ENCODE peak calls at places on chromosomes 1 and 21, in six cellular contexts. R is right atrium auricular region; S is A549; I is tibial artery; Y is CD4-positive, alpha-beta T cell; L is uterus. Z is an unnamed sample.

GRCh38 chr1:197671140-197671539 is 104.1 kb downstream of the DENND1B start:
- DNase-seq in R (no peak), S (no peak), I (no peak), Y (no peak), L (no peak), Z (no peak)

GRCh38 chr1:174013864-174014418 is 8.2 kb downstream of the RC3H1 start:
- DNase-seq in R (no peak), S (no peak), I (no peak), Y (no peak), L (no peak), Z (no peak)

GRCh38 chr1:5953386-5953785 is 38.8 kb downstream of the NPHP4 start:
- DNase-seq in R (no peak), S (no peak), I (no peak), Y (no peak), L (no peak), Z (no peak)

GRCh38 chr1:19762175-19762779 is 37.4 kb downstream of the TMCO4 start:
- DNase-seq in R (no peak), S (peak), I (no peak), Y (peak), L (peak), Z (no peak)

GRCh38 chr1:218361298-218362065 is 16.3 kb downstream of the TGFB2 start:
- DNase-seq in R (no peak), S (no peak), I (no peak), Y (no peak), L (no peak), Z (no peak)

GRCh38 chr1:64986903-64987871 is 20.8 kb upstream of the JAK1 start:
- DNase-seq in R (no peak), S (no peak), I (no peak), Y (no peak), L (no peak), Z (no peak)

GRCh38 chr1:55034476-55035133 is 4.7 kb upstream of the PCSK9 start:
- DNase-seq in R (no peak), S (no peak), I (peak), Y (no peak), L (no peak), Z (no peak)

GRCh38 chr1:119784127-119784781 is 15.5 kb upstream of the HMGCS2 start:
- DNase-seq in R (peak), S (no peak), I (peak), Y (no peak), L (peak), Z (peak)

GRCh38 chr1:176949033-176949662 is 215.4 kb downstream of the ASTN1 start:
- DNase-seq in R (no peak), S (peak), I (no peak), Y (no peak), L (no peak), Z (no peak)
- TF ChIP-seq CTCF in R (no peak), S (peak), I (peak), Y (no peak), L (no peak), Z (no peak)

GRCh38 chr1:47725000-47725731 is 272.0 kb downstream of the TRABD2B start:
- DNase-seq in R (no peak), S (peak), I (no peak), Y (no peak), L (no peak), Z (no peak)
- TF ChIP-seq CTCF in R (no peak), S (no peak), I (peak), Y (no peak), L (no peak), Z (no peak)

GRCh38 chr1:29698033-29698432 is 461.7 kb downstream of the PTPRU start:
- DNase-seq in R (no peak), S (peak), I (no peak), Y (no peak), L (no peak), Z (no peak)
- TF ChIP-seq CTCF in R (no peak), S (peak), I (no peak), Y (no peak), L (no peak), Z (no peak)

GRCh38 chr1:57086141-57086540 is 120.3 kb upstream of the C8B start:
- DNase-seq in R (no peak), S (no peak), I (no peak), Y (no peak), L (no peak), Z (no peak)
- TF ChIP-seq CTCF in R (no peak), S (no peak), I (no peak), Y (no peak), L (no peak), Z (no peak)

GRCh38 chr1:202662081-202662480 is 48.2 kb downstream of the SYT2 start:
- DNase-seq in R (no peak), S (no peak), I (no peak), Y (no peak), L (no peak), Z (no peak)

GRCh38 chr1:202659541-202659940 is 50.7 kb downstream of the SYT2 start:
- DNase-seq in R (no peak), S (no peak), I (no peak), Y (no peak), L (no peak), Z (no peak)

GRCh38 chr1:202663141-202663540 is 47.1 kb downstream of the SYT2 start:
- DNase-seq in R (no peak), S (no peak), I (no peak), Y (no peak), L (no peak), Z (no peak)

GRCh38 chr1:202659974-202660373 is 50.3 kb downstream of the SYT2 start:
- DNase-seq in R (no peak), S (no peak), I (no peak), Y (no peak), L (no peak), Z (no peak)

DNA sequence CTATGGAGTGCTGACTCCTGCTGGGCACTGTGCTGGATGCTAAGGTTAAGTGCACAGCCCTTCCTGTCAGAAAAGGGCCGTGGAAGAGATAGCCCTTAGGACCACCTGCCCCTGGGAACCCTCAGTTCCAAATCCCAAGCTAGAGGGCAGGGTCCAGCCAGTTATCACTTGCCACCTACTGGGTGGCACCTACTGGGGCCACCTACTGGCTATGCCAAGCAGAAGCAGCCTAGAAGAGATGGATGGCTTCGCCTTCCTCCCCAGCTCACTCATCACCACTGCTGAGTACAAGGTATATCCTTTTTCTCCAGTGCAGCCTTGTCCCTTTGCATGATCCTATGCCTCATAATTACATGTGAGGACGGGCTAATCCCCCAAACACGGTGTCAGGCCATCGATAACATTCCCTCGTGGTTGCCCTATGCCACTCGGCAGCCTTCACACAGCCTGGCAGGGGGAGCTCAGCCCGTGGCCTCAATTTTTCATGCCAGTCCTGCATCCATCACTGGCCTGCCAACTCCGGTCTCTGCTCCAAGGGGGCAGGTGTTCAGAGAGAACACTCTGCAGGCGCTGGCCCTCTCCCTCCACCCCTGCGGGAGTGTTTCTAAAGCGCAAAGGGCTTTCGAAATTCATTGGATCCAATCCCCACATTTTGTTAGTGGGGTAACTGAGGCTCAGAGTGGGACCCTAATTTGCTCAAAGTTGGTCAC is 49.0 kb downstream of the SYT2 start:
- DNase-seq in R (no peak), S (peak), I (no peak), Y (no peak), L (no peak), Z (no peak)
- TF ChIP-seq CTCF in R (no peak), S (peak), I (no peak), Y (peak), L (no peak), Z (no peak)

GRCh38 chr1:180789460-180789859 is 123.2 kb upstream of the KIAA1614 start:
- DNase-seq in R (no peak), S (no peak), I (no peak), Y (no peak), L (no peak), Z (no peak)

GRCh38 chr1:180793451-180793850 is 119.2 kb upstream of the KIAA1614 start:
- DNase-seq in R (no peak), S (no peak), I (no peak), Y (no peak), L (no peak), Z (no peak)

GRCh38 chr1:180787628-180788307 is 124.9 kb upstream of the KIAA1614 start:
- DNase-seq in R (no peak), S (no peak), I (no peak), Y (no peak), L (no peak), Z (no peak)

GRCh38 chr1:180796897-180797296 is 115.8 kb upstream of the KIAA1614 start:
- DNase-seq in R (no peak), S (no peak), I (no peak), Y (no peak), L (no peak), Z (no peak)

GRCh38 chr1:180791806-180792205 is 120.9 kb upstream of the KIAA1614 start:
- DNase-seq in R (no peak), S (no peak), I (no peak), Y (no peak), L (no peak), Z (no peak)
- TF ChIP-seq CTCF in R (no peak), S (no peak), I (no peak), Y (no peak), L (no peak), Z (no peak)

GRCh38 chr21:14736672-14737071 is 190.6 kb upstream of the SAMSN1 start:
- DNase-seq in R (no peak), S (no peak), I (no peak), Y (no peak), L (no peak), Z (no peak)

GRCh38 chr21:14736162-14736561 is 190.0 kb upstream of the SAMSN1 start:
- DNase-seq in R (no peak), S (no peak), I (no peak), Y (no peak), L (no peak), Z (no peak)

GRCh38 chr21:14737278-14737677 is 191.2 kb upstream of the SAMSN1 start:
- DNase-seq in R (no peak), S (no peak), I (no peak), Y (no peak), L (no peak), Z (no peak)

GRCh38 chr21:14734833-14735232 is 188.7 kb upstream of the SAMSN1 start:
- DNase-seq in R (no peak), S (no peak), I (no peak), Y (no peak), L (no peak), Z (no peak)

GRCh38 chr21:14734191-14734590 is 188.1 kb upstream of the SAMSN1 start:
- DNase-seq in R (no peak), S (no peak), I (no peak), Y (no peak), L (no peak), Z (no peak)
- TF ChIP-seq CTCF in R (no peak), S (no peak), I (no peak), Y (no peak), L (no peak), Z (no peak)

DNA sequence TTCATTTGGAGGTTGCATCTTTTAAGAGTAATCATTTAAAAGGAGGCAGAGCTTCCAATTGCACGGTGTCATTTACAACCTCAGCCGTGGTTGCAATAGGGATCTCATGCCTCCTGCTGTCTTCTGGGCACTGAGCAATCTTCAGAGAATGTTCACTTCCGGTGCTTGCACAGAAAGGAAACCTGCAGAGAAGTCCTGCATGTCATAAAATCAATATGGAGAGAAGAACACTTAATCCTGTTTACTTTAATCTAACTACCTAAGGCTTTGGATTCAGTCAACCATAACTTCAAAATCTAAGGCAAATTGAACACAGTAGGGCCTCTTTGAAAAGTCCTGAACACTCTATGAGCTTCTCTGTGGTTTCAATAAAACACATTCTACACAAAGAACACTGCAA is 11.3 kb upstream of the MAP10 start:
- DNase-seq in R (no peak), S (no peak), I (no peak), Y (no peak), L (no peak), Z (no peak)
- TF ChIP-seq CTCF in R (no peak), S (no peak), I (no peak), Y (peak), L (no peak), Z (no peak)

Z was measured in omental fat pad.